ENCODE peak calls at places on chromosomes 6 and 20, in seven cellular contexts. K is transverse colon, L is SK-N-SH, V is HCT116, R is Panc1, M is suprapubic skin, I is stomach. Y is an unnamed sample.

GRCh38 chr20:9457055-9457454 is 57.3 kb upstream of the LAMP5 start:
- DNase-seq in M (no peak), L (no peak), I (no peak), R (no peak), K (no peak), V (no peak), Y (no peak)

GRCh38 chr6:33768644-33769120 is 20.2 kb downstream of the LEMD2 start:
- DNase-seq in L (peak), V (peak), K (peak), I (peak), M (peak), R (no peak), Y (peak)

GRCh38 chr6:148441454-148441911 is 98.8 kb downstream of the SASH1 start:
- DNase-seq in V (peak), I (no peak), R (peak), K (no peak), L (no peak), M (no peak), Y (no peak)

GRCh38 chr6:44268095-44268628 is 2.1 kb upstream of the TMEM151B start:
- DNase-seq in I (peak), K (peak), R (no peak), M (no peak), L (peak), V (no peak), Y (no peak)

GRCh38 chr6:166751051-166751595 is 124.1 kb upstream of the RPS6KA2 start:
- DNase-seq in V (no peak), M (no peak), L (peak), R (no peak), I (no peak), K (no peak), Y (no peak)

GRCh38 chr6:157269261-157269794 is 54.0 kb downstream of the TMEM242 start:
- DNase-seq in M (no peak), R (no peak), V (no peak), I (peak), L (no peak), K (peak), Y (peak)

GRCh38 chr6:144737998-144738397 is 452.9 kb downstream of the UTRN start:
- DNase-seq in V (no peak), M (no peak), K (no peak), I (no peak), R (no peak), L (no peak), Y (no peak)

GRCh38 chr20:22368235-22368634 is 216.1 kb downstream of the FOXA2 start:
- DNase-seq in V (no peak), K (no peak), M (no peak), R (no peak), L (no peak), I (no peak), Y (no peak)

GRCh38 chr6:111377558-111378120 is 105.4 kb downstream of the REV3L start:
- DNase-seq in R (no peak), M (no peak), K (no peak), I (no peak), V (no peak), L (no peak), Y (no peak)

GRCh38 chr6:64985726-64986125 is 721.3 kb downstream of the EYS start:
- DNase-seq in V (no peak), R (no peak), M (no peak), I (no peak), K (no peak), L (no peak), Y (no peak)

GRCh38 chr6:53348436-53349208 is at the start of gene ELOVL5:
- DNase-seq in K (peak), M (peak), I (peak), R (peak), V (peak), L (peak), Y (peak)

GRCh38 chr6:53344993-53345392 is 3.8 kb downstream of the ELOVL5 start:
- DNase-seq in V (no peak), K (no peak), I (no peak), L (no peak), R (no peak), M (no peak), Y (no peak)

GRCh38 chr6:53347250-53347920 is 1.4 kb downstream of the ELOVL5 start:
- DNase-seq in R (no peak), I (no peak), L (no peak), M (no peak), V (no peak), K (no peak), Y (no peak)

GRCh38 chr6:53349209-53349693 is 501 bp upstream of the ELOVL5 start:
- DNase-seq in I (no peak), K (no peak), R (no peak), M (no peak), V (no peak), L (no peak), Y (no peak)

DNA sequence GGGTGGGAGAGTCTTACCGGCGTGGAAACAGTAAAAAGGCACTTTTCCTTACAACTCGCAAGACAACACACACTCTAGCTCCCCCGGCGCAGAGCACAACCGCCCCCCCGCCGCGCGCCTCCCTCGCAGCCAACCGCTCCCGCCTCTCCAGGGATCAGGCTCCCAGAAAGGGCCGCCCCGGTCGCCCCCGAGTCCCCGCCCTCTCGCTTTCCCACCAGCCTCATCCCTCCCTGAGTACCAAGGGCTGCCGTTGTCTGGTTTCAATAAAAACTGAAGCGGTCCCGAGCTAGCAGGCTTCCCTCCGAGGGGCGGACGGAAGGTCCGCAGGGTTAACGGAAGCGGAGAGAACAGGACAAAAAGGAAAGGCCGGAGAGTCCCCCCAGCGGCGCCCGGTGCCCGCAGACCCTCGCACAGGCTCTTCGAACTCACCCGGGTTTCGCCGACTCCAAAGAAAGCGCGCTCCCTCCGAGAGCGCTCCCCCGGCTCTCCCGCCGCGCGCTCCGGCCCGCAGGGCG is 772 bp downstream of the ELOVL5 start:
- DNase-seq in R (no peak), L (peak), K (peak), I (peak), M (peak), V (no peak), Y (peak)
- TF ChIP-seq POLR2AphosphoS5 in R (no peak), L (no peak), K (no peak), I (no peak), M (no peak), V (no peak), Y (peak)

GRCh38 chr20:57657537-57658446 is 37.6 kb upstream of the ZBP1 start:
- DNase-seq in I (peak), L (peak), R (no peak), M (peak), K (peak), V (no peak), Y (peak)
- TF ChIP-seq POLR2AphosphoS5 in I (no peak), L (no peak), R (no peak), M (peak), K (no peak), V (no peak), Y (no peak)

DNA sequence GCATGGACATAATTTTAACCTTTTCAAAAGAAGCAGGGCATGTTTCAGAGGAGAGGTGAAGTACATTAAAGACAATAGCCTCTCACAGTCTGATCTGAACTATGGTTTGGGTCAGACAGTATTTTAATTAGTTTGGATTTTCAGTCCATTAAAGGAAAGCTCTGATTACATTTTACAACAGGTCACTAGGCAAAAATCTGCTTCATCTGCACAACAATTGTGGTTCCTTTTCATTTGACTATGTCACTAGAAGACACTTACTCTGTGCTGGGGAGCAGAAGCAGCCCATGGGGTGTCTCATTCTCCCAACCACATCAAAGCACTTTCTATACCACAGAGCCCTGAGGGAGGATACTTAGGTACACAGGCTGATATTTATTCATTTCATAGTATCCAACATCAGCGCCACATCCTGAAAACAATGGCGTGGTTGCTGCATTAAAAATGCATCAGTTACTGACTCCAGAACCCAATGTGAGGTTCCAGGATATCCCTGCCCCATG is 36.6 kb upstream of the HDAC2 start:
- DNase-seq in R (no peak), K (no peak), M (no peak), V (no peak), L (no peak), I (no peak), Y (no peak)
- TF ChIP-seq POLR2AphosphoS5 in R (no peak), K (no peak), M (no peak), V (no peak), L (no peak), I (no peak), Y (no peak)

GRCh38 chr20:32207626-32208498 is at the start of the genes PLAGL2 and POFUT1:
- DNase-seq in I (peak), M (peak), L (peak), R (peak), V (peak), K (peak), Y (peak)

GRCh38 chr20:32206383-32207210 is 946 bp downstream of the PLAGL2 start:
- DNase-seq in R (no peak), L (peak), V (no peak), I (no peak), M (no peak), K (no peak), Y (no peak)

GRCh38 chr20:32207211-32207625 is 325 bp downstream of the PLAGL2 start:
- DNase-seq in M (no peak), V (no peak), R (no peak), K (no peak), I (no peak), L (no peak), Y (no peak)

GRCh38 chr20:32210206-32210605 is 2.5 kb downstream of the POFUT1 start:
- DNase-seq in M (no peak), I (no peak), V (no peak), K (no peak), R (no peak), L (no peak), Y (no peak)

DNA sequence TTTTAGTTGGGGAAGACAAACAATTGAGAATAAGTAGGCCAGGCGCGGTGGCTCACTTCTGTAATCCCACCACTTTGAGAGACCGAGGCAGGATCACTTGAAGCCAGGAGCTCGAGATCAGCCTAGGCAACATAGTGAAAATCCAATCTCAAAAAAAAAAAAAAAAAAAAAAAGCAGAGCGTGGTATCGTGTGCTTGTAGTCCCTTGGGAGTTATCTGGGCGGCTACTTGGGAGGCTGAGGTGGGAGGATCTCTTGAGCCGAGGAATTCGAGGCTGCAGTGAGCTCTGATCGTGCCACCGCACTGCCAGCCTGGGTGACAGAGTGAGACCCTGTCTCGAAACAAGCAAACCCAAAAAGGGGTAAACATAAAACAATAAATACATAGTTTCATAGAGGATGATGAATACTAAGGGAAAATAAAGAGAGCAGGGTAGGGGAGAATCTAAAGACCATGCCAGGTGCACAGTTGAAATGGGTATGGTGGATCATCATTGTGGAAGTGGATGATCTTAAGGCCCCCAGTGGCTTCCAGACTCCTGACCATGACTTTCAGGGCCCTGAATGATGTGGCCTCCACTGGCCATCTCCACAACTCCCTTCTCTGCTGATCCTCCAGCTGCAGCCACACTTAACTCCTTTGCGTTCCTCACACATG is 947 bp downstream of the POFUT1 start:
- DNase-seq in L (no peak), M (no peak), R (no peak), V (no peak), K (no peak), I (no peak), Y (no peak)
- TF ChIP-seq POLR2AphosphoS5 in L (no peak), M (no peak), R (peak), V (no peak), K (no peak), I (no peak), Y (no peak)